ENCODE peak calls at places on chromosomes 6 and 20, in six cellular contexts. One of them, this sample, is unnamed.

GRCh38 chr6:131948692-131949614 is 2.2 kb downstream of the CCN2 start:
- DNase-seq in GM10248: no peak
- DNase-seq in upper lobe of right lung: no peak
- DNase-seq in tibial nerve: no peak
- DNase-seq in T-cell: no peak
- DNase-seq in nephron progenitor cell: no peak
- DNase-seq in this sample: peak

GRCh38 chr20:37185681-37186080 is 6.3 kb upstream of the MROH8 start:
- DNase-seq in upper lobe of right lung: no peak
- DNase-seq in T-cell: no peak
- DNase-seq in GM10248: no peak
- DNase-seq in nephron progenitor cell: no peak
- DNase-seq in tibial nerve: no peak
- DNase-seq in this sample: peak

GRCh38 chr20:62409935-62410741 is 3.1 kb upstream of the CABLES2 start:
- DNase-seq in tibial nerve: no peak
- DNase-seq in upper lobe of right lung: peak
- DNase-seq in GM10248: peak
- DNase-seq in nephron progenitor cell: peak
- DNase-seq in T-cell: no peak
- DNase-seq in this sample: no peak

GRCh38 chr6:137850816-137851602 is 16.1 kb upstream of the TNFAIP3 start:
- DNase-seq in upper lobe of right lung: no peak
- DNase-seq in nephron progenitor cell: no peak
- DNase-seq in GM10248: no peak
- DNase-seq in T-cell: no peak
- DNase-seq in tibial nerve: no peak
- DNase-seq in this sample: no peak

GRCh38 chr6:31293343-31293742 is 21.5 kb upstream of the HLA-C start:
- DNase-seq in GM10248: no peak
- DNase-seq in T-cell: no peak
- DNase-seq in tibial nerve: no peak
- DNase-seq in upper lobe of right lung: no peak
- DNase-seq in nephron progenitor cell: peak
- DNase-seq in this sample: no peak

GRCh38 chr6:129279343-129280104 is 396.6 kb downstream of the LAMA2 start:
- DNase-seq in T-cell: no peak
- DNase-seq in GM10248: no peak
- DNase-seq in upper lobe of right lung: no peak
- DNase-seq in nephron progenitor cell: no peak
- DNase-seq in tibial nerve: no peak
- DNase-seq in this sample: no peak

GRCh38 chr6:116447496-116448011 is 13.6 kb upstream of the CALHM6 start:
- DNase-seq in nephron progenitor cell: no peak
- DNase-seq in upper lobe of right lung: no peak
- DNase-seq in T-cell: no peak
- DNase-seq in GM10248: no peak
- DNase-seq in tibial nerve: no peak
- DNase-seq in this sample: no peak

GRCh38 chr6:21804941-21805610 is 211.5 kb downstream of the SOX4 start:
- DNase-seq in nephron progenitor cell: no peak
- DNase-seq in upper lobe of right lung: no peak
- DNase-seq in T-cell: no peak
- DNase-seq in tibial nerve: no peak
- DNase-seq in GM10248: no peak
- DNase-seq in this sample: no peak

GRCh38 chr6:109322825-109323580 is 59.3 kb downstream of the CD164 start:
- DNase-seq in tibial nerve: no peak
- DNase-seq in T-cell: no peak
- DNase-seq in nephron progenitor cell: no peak
- DNase-seq in GM10248: no peak
- DNase-seq in upper lobe of right lung: no peak
- DNase-seq in this sample: no peak

GRCh38 chr6:13484138-13484708 is 3.2 kb downstream of the GFOD1 start:
- DNase-seq in T-cell: no peak
- DNase-seq in tibial nerve: no peak
- DNase-seq in upper lobe of right lung: no peak
- DNase-seq in nephron progenitor cell: no peak
- DNase-seq in GM10248: peak
- DNase-seq in this sample: no peak

GRCh38 chr6:138266095-138266494 is 47.8 kb upstream of the PBOV1 start:
- DNase-seq in T-cell: no peak
- DNase-seq in nephron progenitor cell: no peak
- DNase-seq in GM10248: no peak
- DNase-seq in tibial nerve: no peak
- DNase-seq in upper lobe of right lung: no peak
- DNase-seq in this sample: no peak

GRCh38 chr6:26576929-26577719 is 19.6 kb upstream of the ABT1 start:
- DNase-seq in upper lobe of right lung: peak
- DNase-seq in tibial nerve: no peak
- DNase-seq in nephron progenitor cell: peak
- DNase-seq in T-cell: no peak
- DNase-seq in GM10248: no peak
- DNase-seq in this sample: no peak

GRCh38 chr20:8509809-8510208 is 377.7 kb downstream of the PLCB1 start:
- DNase-seq in GM10248: no peak
- DNase-seq in nephron progenitor cell: no peak
- DNase-seq in T-cell: no peak
- DNase-seq in tibial nerve: no peak
- DNase-seq in upper lobe of right lung: no peak
- DNase-seq in this sample: no peak

GRCh38 chr6:160742090-160742489 is 40.0 kb downstream of the PLG start:
- DNase-seq in GM10248: no peak
- DNase-seq in upper lobe of right lung: no peak
- DNase-seq in tibial nerve: no peak
- DNase-seq in nephron progenitor cell: no peak
- DNase-seq in T-cell: no peak
- DNase-seq in this sample: no peak

GRCh38 chr6:162856885-162857284 is 129.1 kb downstream of the PACRG start:
- DNase-seq in T-cell: no peak
- DNase-seq in nephron progenitor cell: peak
- DNase-seq in tibial nerve: no peak
- DNase-seq in upper lobe of right lung: no peak
- DNase-seq in GM10248: no peak
- DNase-seq in this sample: no peak

GRCh38 chr6:106525111-106525884 is 104.0 kb downstream of the RTN4IP1 start:
- DNase-seq in tibial nerve: no peak
- DNase-seq in GM10248: peak
- DNase-seq in upper lobe of right lung: no peak
- DNase-seq in nephron progenitor cell: no peak
- DNase-seq in T-cell: no peak
- DNase-seq in this sample: no peak

GRCh38 chr6:149999636-150000035 is 25.7 kb downstream of the RAET1L start:
- DNase-seq in tibial nerve: no peak
- DNase-seq in GM10248: no peak
- DNase-seq in T-cell: no peak
- DNase-seq in nephron progenitor cell: no peak
- DNase-seq in upper lobe of right lung: no peak
- DNase-seq in this sample: no peak

GRCh38 chr20:34085544-34086040 is 26.5 kb downstream of the EIF2S2 start:
- DNase-seq in nephron progenitor cell: no peak
- DNase-seq in upper lobe of right lung: no peak
- DNase-seq in GM10248: no peak
- DNase-seq in T-cell: no peak
- DNase-seq in tibial nerve: no peak
- DNase-seq in this sample: no peak

GRCh38 chr6:160121981-160122380 is 366 bp downstream of the SLC22A1 start:
- DNase-seq in T-cell: no peak
- DNase-seq in tibial nerve: no peak
- DNase-seq in GM10248: no peak
- DNase-seq in nephron progenitor cell: no peak
- DNase-seq in upper lobe of right lung: peak
- DNase-seq in this sample: no peak